ENCODE peak calls at places on chromosomes 5 and 9, in five cellular contexts. One of them, this sample, is unnamed.

GRCh38 chr9:134304306-134304705 is 21.9 kb upstream of the RXRA start:
- DNase-seq in brain microvascular endothelial cell: no peak
- DNase-seq in cardiac fibroblast: no peak
- DNase-seq in spleen: peak; percentile 47
- DNase-seq in tibial nerve: no peak
- DNase-seq in this sample: no peak

GRCh38 chr5:66810747-66811355 is 214.7 kb downstream of the MAST4 start:
- DNase-seq in brain microvascular endothelial cell: no peak
- DNase-seq in cardiac fibroblast: no peak
- DNase-seq in spleen: no peak
- DNase-seq in tibial nerve: no peak
- DNase-seq in this sample: no peak

GRCh38 chr5:124410539-124410938 is 335.9 kb downstream of the ZNF608 start:
- DNase-seq in brain microvascular endothelial cell: no peak
- DNase-seq in cardiac fibroblast: no peak
- DNase-seq in spleen: no peak
- DNase-seq in tibial nerve: no peak
- DNase-seq in this sample: no peak

GRCh38 chr9:120387257-120387999 is 192.5 kb downstream of the CDK5RAP2 start:
- DNase-seq in brain microvascular endothelial cell: no peak
- DNase-seq in cardiac fibroblast: no peak
- DNase-seq in spleen: no peak
- DNase-seq in tibial nerve: no peak
- DNase-seq in this sample: no peak

GRCh38 chr9:73023025-73023541 is 70.2 kb upstream of the ALDH1A1 start:
- DNase-seq in brain microvascular endothelial cell: no peak
- DNase-seq in cardiac fibroblast: peak; percentile 80
- DNase-seq in spleen: no peak
- DNase-seq in tibial nerve: no peak
- DNase-seq in this sample: peak; percentile 81

GRCh38 chr9:136043386-136044054 is 51.6 kb downstream of the NACC2 start:
- DNase-seq in brain microvascular endothelial cell: no peak
- DNase-seq in cardiac fibroblast: no peak
- DNase-seq in spleen: peak; percentile 52
- DNase-seq in tibial nerve: no peak
- DNase-seq in this sample: no peak

GRCh38 chr5:178310130-178310865 is 77.7 kb upstream of the PHYKPL start:
- DNase-seq in brain microvascular endothelial cell: no peak
- DNase-seq in cardiac fibroblast: no peak
- DNase-seq in spleen: peak; percentile 62
- DNase-seq in tibial nerve: no peak
- DNase-seq in this sample: no peak

GRCh38 chr9:74577956-74578355 is 80.8 kb downstream of the RORB start:
- DNase-seq in brain microvascular endothelial cell: no peak
- DNase-seq in cardiac fibroblast: peak; percentile 3
- DNase-seq in spleen: no peak
- DNase-seq in tibial nerve: no peak
- DNase-seq in this sample: peak; percentile 17

GRCh38 chr9:76192013-76192412 is 202.2 kb downstream of the RFK start:
- DNase-seq in brain microvascular endothelial cell: no peak
- DNase-seq in cardiac fibroblast: no peak
- DNase-seq in spleen: no peak
- DNase-seq in tibial nerve: no peak
- DNase-seq in this sample: no peak

GRCh38 chr9:109600142-109600541 is 102.0 kb upstream of the PTPN3 start:
- DNase-seq in brain microvascular endothelial cell: peak; percentile 91
- DNase-seq in cardiac fibroblast: peak; percentile 89
- DNase-seq in spleen: no peak
- DNase-seq in tibial nerve: no peak
- DNase-seq in this sample: no peak

GRCh38 chr5:129377504-129377903 is 82.6 kb upstream of the ADAMTS19 start:
- DNase-seq in brain microvascular endothelial cell: no peak
- DNase-seq in cardiac fibroblast: no peak
- DNase-seq in spleen: no peak
- DNase-seq in tibial nerve: no peak
- DNase-seq in this sample: peak; percentile 49

GRCh38 chr9:100589582-100589981 is 11.7 kb downstream of the CAVIN4 start:
- DNase-seq in brain microvascular endothelial cell: no peak
- DNase-seq in cardiac fibroblast: peak; percentile 38
- DNase-seq in spleen: no peak
- DNase-seq in tibial nerve: no peak
- DNase-seq in this sample: no peak

GRCh38 chr9:20646656-20647055 is 24.4 kb upstream of the MLLT3 start:
- DNase-seq in brain microvascular endothelial cell: no peak
- DNase-seq in cardiac fibroblast: no peak
- DNase-seq in spleen: no peak
- DNase-seq in tibial nerve: no peak
- DNase-seq in this sample: peak; percentile 10

GRCh38 chr9:95089916-95090791 is 227.4 kb downstream of the FANCC start:
- DNase-seq in brain microvascular endothelial cell: no peak
- DNase-seq in cardiac fibroblast: no peak
- DNase-seq in spleen: peak; percentile 80
- DNase-seq in tibial nerve: no peak
- DNase-seq in this sample: no peak

GRCh38 chr9:20492772-20493171 is 129.5 kb downstream of the MLLT3 start:
- DNase-seq in brain microvascular endothelial cell: no peak
- DNase-seq in cardiac fibroblast: no peak
- DNase-seq in spleen: no peak
- DNase-seq in tibial nerve: no peak
- DNase-seq in this sample: no peak

GRCh38 chr5:159781626-159782157 is 134.6 kb upstream of the ADRA1B start:
- DNase-seq in brain microvascular endothelial cell: no peak
- DNase-seq in cardiac fibroblast: no peak
- DNase-seq in spleen: no peak
- DNase-seq in tibial nerve: no peak
- DNase-seq in this sample: peak; percentile 79

GRCh38 chr9:132755096-132755495 is 84.8 kb downstream of the GTF3C4 start:
- DNase-seq in brain microvascular endothelial cell: no peak
- DNase-seq in cardiac fibroblast: no peak
- DNase-seq in spleen: no peak
- DNase-seq in tibial nerve: no peak
- DNase-seq in this sample: no peak

GRCh38 chr5:31682847-31683246 is 43.9 kb downstream of the PDZD2 start:
- DNase-seq in brain microvascular endothelial cell: no peak
- DNase-seq in cardiac fibroblast: no peak
- DNase-seq in spleen: no peak
- DNase-seq in tibial nerve: no peak
- DNase-seq in this sample: no peak

GRCh38 chr9:80797841-80798688 is 891.3 kb downstream of the TLE1 start:
- DNase-seq in brain microvascular endothelial cell: no peak
- DNase-seq in cardiac fibroblast: peak; percentile 0
- DNase-seq in spleen: no peak
- DNase-seq in tibial nerve: peak; percentile 11
- DNase-seq in this sample: no peak

GRCh38 chr5:115543931-115544370 is 624 bp downstream of the FEM1C start:
- DNase-seq in brain microvascular endothelial cell: peak; percentile 39
- DNase-seq in cardiac fibroblast: peak; percentile 61
- DNase-seq in spleen: no peak
- DNase-seq in tibial nerve: peak; percentile 60
- DNase-seq in this sample: peak; percentile 61

GRCh38 chr5:115543365-115543700 is 1.2 kb downstream of the FEM1C start:
- DNase-seq in brain microvascular endothelial cell: no peak
- DNase-seq in cardiac fibroblast: no peak
- DNase-seq in spleen: peak; percentile 74
- DNase-seq in tibial nerve: no peak
- DNase-seq in this sample: no peak

GRCh38 chr5:115542076-115542475 is 2.5 kb downstream of the FEM1C start:
- DNase-seq in brain microvascular endothelial cell: no peak
- DNase-seq in cardiac fibroblast: peak; percentile 32
- DNase-seq in spleen: no peak
- DNase-seq in tibial nerve: no peak
- DNase-seq in this sample: no peak

GRCh38 chr5:115542651-115543364 is 1.8 kb downstream of the FEM1C start:
- DNase-seq in brain microvascular endothelial cell: no peak
- DNase-seq in cardiac fibroblast: no peak
- DNase-seq in spleen: no peak
- DNase-seq in tibial nerve: no peak
- DNase-seq in this sample: peak; percentile 65

DNA sequence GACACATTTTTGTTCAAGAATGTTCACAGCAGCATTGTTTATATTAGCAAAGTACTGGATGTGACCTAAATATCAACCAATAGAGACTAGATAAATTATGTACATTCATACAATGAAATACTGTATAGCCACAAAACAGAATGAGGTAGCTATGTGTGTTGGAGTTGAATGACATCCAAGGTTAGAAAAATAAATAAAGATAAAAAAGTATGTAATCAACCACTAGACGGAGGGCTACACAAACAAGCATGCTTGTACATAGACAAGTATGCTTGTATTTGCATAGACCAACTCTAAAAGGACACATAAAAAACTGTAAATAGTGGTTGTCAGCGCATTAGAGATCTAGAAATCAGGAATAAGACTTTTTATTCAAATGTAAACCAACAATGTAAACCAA is 3.0 kb downstream of the FEM1C start:
- DNase-seq in brain microvascular endothelial cell: no peak
- DNase-seq in cardiac fibroblast: peak; percentile 36
- DNase-seq in spleen: no peak
- DNase-seq in tibial nerve: no peak
- DNase-seq in this sample: no peak
- TF ChIP-seq CTCF in brain microvascular endothelial cell: no peak
- TF ChIP-seq CTCF in cardiac fibroblast: no peak
- TF ChIP-seq CTCF in spleen: no peak
- TF ChIP-seq CTCF in tibial nerve: no peak
- TF ChIP-seq CTCF in this sample: no peak

DNA sequence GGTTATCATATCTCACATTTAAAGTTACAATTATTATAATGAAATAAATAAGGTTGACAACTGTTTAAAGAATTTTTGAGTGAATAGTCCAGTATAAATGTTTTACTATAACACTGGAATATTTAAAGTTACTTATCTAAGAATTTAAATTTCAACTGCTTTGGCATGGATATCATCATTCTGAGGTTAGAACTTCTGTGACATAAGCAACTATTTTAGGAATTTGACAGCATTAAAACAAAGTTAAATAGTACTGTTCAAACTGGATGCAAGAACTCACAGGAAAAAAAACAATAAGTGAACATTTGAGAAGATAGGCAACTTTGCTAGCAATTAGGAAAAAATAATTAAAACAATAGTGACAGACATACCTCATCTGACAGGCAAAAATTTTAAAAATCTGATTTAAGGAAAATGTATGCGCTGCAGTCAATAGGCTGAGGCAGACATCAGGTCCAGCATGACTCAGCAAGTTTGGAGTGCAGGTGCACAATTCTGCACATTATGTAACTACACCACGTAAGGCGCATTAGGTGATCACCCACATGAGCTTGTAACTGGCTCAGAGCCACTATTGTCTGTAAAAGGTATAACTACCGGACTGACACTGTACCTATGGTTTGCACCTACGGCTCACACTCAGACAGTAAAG is 180.6 kb downstream of the PDE4D start:
- DNase-seq in brain microvascular endothelial cell: no peak
- DNase-seq in cardiac fibroblast: no peak
- DNase-seq in spleen: no peak
- DNase-seq in tibial nerve: no peak
- DNase-seq in this sample: no peak
- H3K4me3 ChIP-seq in brain microvascular endothelial cell: no peak overlapping the region
- H3K4me3 ChIP-seq in cardiac fibroblast: no peak overlapping the region
- H3K4me3 ChIP-seq in spleen: no peak overlapping the region
- H3K4me3 ChIP-seq in tibial nerve: no peak overlapping the region
- H3K4me3 ChIP-seq in this sample: no peak overlapping the region

GRCh38 chr5:37831821-37832524 is 7.9 kb downstream of the GDNF start:
- DNase-seq in brain microvascular endothelial cell: no peak
- DNase-seq in cardiac fibroblast: no peak
- DNase-seq in spleen: no peak
- DNase-seq in tibial nerve: no peak
- DNase-seq in this sample: peak; percentile 51
- TF ChIP-seq CTCF in brain microvascular endothelial cell: no peak
- TF ChIP-seq CTCF in cardiac fibroblast: no peak
- TF ChIP-seq CTCF in spleen: no peak
- TF ChIP-seq CTCF in tibial nerve: no peak
- TF ChIP-seq CTCF in this sample: no peak

GRCh38 chr9:124196814-124197176 is 61.0 kb upstream of the NEK6 start:
- DNase-seq in brain microvascular endothelial cell: no peak
- DNase-seq in cardiac fibroblast: no peak
- DNase-seq in spleen: no peak
- DNase-seq in tibial nerve: no peak
- DNase-seq in this sample: no peak
- H3K4me3 ChIP-seq in brain microvascular endothelial cell: no peak overlapping the region
- H3K4me3 ChIP-seq in cardiac fibroblast: no peak overlapping the region
- H3K4me3 ChIP-seq in spleen: no peak overlapping the region
- H3K4me3 ChIP-seq in tibial nerve: no peak overlapping the region
- H3K4me3 ChIP-seq in this sample: no peak overlapping the region

GRCh38 chr5:113804943-113805342 is 291.4 kb downstream of the YTHDC2 start:
- DNase-seq in brain microvascular endothelial cell: no peak
- DNase-seq in cardiac fibroblast: no peak
- DNase-seq in spleen: no peak
- DNase-seq in tibial nerve: no peak
- DNase-seq in this sample: no peak

GRCh38 chr5:113806823-113807222 is 293.3 kb downstream of the YTHDC2 start:
- DNase-seq in brain microvascular endothelial cell: no peak
- DNase-seq in cardiac fibroblast: peak; percentile 25
- DNase-seq in spleen: no peak
- DNase-seq in tibial nerve: peak; percentile 12
- DNase-seq in this sample: peak; percentile 20

GRCh38 chr5:113804264-113804663 is 290.8 kb downstream of the YTHDC2 start:
- DNase-seq in brain microvascular endothelial cell: no peak
- DNase-seq in cardiac fibroblast: no peak
- DNase-seq in spleen: no peak
- DNase-seq in tibial nerve: no peak
- DNase-seq in this sample: peak; percentile 65

GRCh38 chr5:113807384-113808053 is 294.0 kb downstream of the YTHDC2 start:
- DNase-seq in brain microvascular endothelial cell: no peak
- DNase-seq in cardiac fibroblast: peak; percentile 31
- DNase-seq in spleen: no peak
- DNase-seq in tibial nerve: no peak
- DNase-seq in this sample: no peak

DNA sequence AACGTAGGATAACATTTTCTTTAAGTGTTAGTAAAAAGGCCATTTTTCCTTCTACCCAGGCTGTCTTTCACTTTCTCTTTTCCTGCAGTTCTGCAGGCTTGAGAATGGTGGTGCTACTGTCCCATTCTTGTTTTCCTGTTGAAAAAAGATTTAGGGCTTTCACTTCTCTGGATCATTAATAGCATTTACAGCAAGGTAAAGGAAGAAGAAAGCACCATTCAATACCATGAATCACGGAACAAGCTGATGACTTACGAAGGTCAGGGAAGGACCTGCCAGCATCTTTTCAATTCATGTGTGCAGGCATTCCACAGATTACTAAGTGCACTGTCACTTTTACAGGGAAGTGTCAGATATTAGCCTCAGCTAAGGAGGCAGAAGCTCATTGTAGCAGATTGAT is 292.8 kb downstream of the YTHDC2 start:
- DNase-seq in brain microvascular endothelial cell: no peak
- DNase-seq in cardiac fibroblast: peak; percentile 45
- DNase-seq in spleen: no peak
- DNase-seq in tibial nerve: no peak
- DNase-seq in this sample: peak; percentile 68
- TF ChIP-seq CTCF in brain microvascular endothelial cell: peak; percentile 23
- TF ChIP-seq CTCF in cardiac fibroblast: peak; percentile 52
- TF ChIP-seq CTCF in spleen: no peak
- TF ChIP-seq CTCF in tibial nerve: no peak
- TF ChIP-seq CTCF in this sample: peak; percentile 40